ENCODE peak calls at places on chromosomes 3 and 15, in eight cellular contexts. M is activated CD8-positive, alpha-beta memory T cell treated with anti-CD3 and anti-CD28 coated beads for 48 hours; H is mucosa of gallbladder; D is uterus; S is epithelial cell of esophagus; U is SW480; C is AG04449; I is hippocampal formation. T is an unnamed sample.

GRCh38 chr3:59006791-59007517 is 42.9 kb downstream of the CFAP20DC start:
- DNase-seq in U (no peak), M (no peak), S (peak; percentile 46), D (no peak), H (peak; percentile 12), I (no peak), C (no peak), T (no peak)

GRCh38 chr15:60568301-60568742 is 89.4 kb upstream of the ICE2 start:
- DNase-seq in U (no peak), S (no peak), M (no peak), D (no peak), I (no peak), C (no peak), H (no peak), T (no peak)

GRCh38 chr15:67758610-67759300 is 66.6 kb upstream of the SKOR1 start:
- DNase-seq in H (no peak), D (no peak), S (no peak), I (no peak), U (no peak), C (no peak), M (no peak), T (no peak)

GRCh38 chr3:117547956-117548550 is 838.5 kb downstream of the TUSC7 start:
- DNase-seq in D (no peak), C (peak; percentile 29), U (no peak), I (no peak), S (peak; percentile 80), H (no peak), M (no peak), T (no peak)

GRCh38 chr3:127786358-127787070 is 35.8 kb downstream of the MGLL start:
- DNase-seq in C (no peak), S (no peak), M (no peak), D (peak; percentile 88), I (peak; percentile 72), U (no peak), H (peak; percentile 88), T (no peak)

GRCh38 chr3:33174711-33175409 is 43.8 kb downstream of the SUSD5 start:
- DNase-seq in U (no peak), H (no peak), D (no peak), C (no peak), S (no peak), M (no peak), I (no peak), T (no peak)

GRCh38 chr3:188205992-188206416 is 52.0 kb downstream of the LPP start:
- DNase-seq in H (no peak), C (no peak), D (no peak), U (no peak), S (no peak), M (no peak), I (no peak), T (no peak)

GRCh38 chr3:58627941-58628340 is 38.6 kb downstream of the FAM3D start:
- DNase-seq in S (no peak), H (no peak), D (no peak), U (no peak), I (no peak), C (no peak), M (no peak), T (no peak)

GRCh38 chr3:168707900-168708299 is 612.2 kb upstream of the GOLIM4 start:
- DNase-seq in C (no peak), U (no peak), M (no peak), I (no peak), D (no peak), H (no peak), S (no peak), T (no peak)

GRCh38 chr3:137071104-137071503 is 113.3 kb downstream of the IL20RB start:
- DNase-seq in D (no peak), C (no peak), M (no peak), S (no peak), U (no peak), H (peak; percentile 21), I (no peak), T (no peak)

GRCh38 chr15:20345401-20345958 is 196.1 kb downstream of the GOLGA6L6 start:
- DNase-seq in S (no peak), M (no peak), H (no peak), D (no peak), U (no peak), I (no peak), C (no peak), T (no peak)

GRCh38 chr3:36733723-36734122 is 30.6 kb downstream of the DCLK3 start:
- DNase-seq in D (no peak), U (no peak), H (no peak), I (no peak), S (no peak), M (no peak), C (no peak), T (no peak)

GRCh38 chr3:185746470-185746869 is 78.4 kb downstream of the IGF2BP2 start:
- DNase-seq in H (no peak), S (peak; percentile 50), U (no peak), M (no peak), C (no peak), D (no peak), I (no peak), T (no peak)

GRCh38 chr3:152943645-152944044 is 108.7 kb downstream of the P2RY1 start:
- DNase-seq in H (no peak), D (no peak), S (peak; percentile 85), I (no peak), M (no peak), C (no peak), U (peak; percentile 63), T (no peak)

GRCh38 chr3:129621626-129622417 is 15.3 kb upstream of the PLXND1 start:
- DNase-seq in S (no peak), U (no peak), M (no peak), D (no peak), C (no peak), I (no peak), H (no peak), T (no peak)

GRCh38 chr15:90000175-90000923 is 775 bp upstream of the ZNF710 start:
- DNase-seq in D (peak; percentile 40), I (no peak), H (no peak), S (peak; percentile 38), U (no peak), C (no peak), M (no peak), T (peak; percentile 41)

GRCh38 chr3:36905545-36905944 is 39.3 kb downstream of the TRANK1 start:
- DNase-seq in M (no peak), U (no peak), H (no peak), D (no peak), S (peak; percentile 38), C (no peak), I (no peak), T (no peak)

GRCh38 chr3:193872265-193872753 is 263.6 kb upstream of the HES1 start:
- DNase-seq in D (no peak), C (peak; percentile 10), U (peak; percentile 98), S (peak; percentile 99), H (peak; percentile 92), I (no peak), M (no peak), T (no peak)

GRCh38 chr3:133441867-133442270 is 42.0 kb downstream of the BFSP2 start:
- DNase-seq in U (no peak), C (no peak), I (no peak), S (no peak), H (no peak), D (no peak), M (no peak), T (no peak)

GRCh38 chr3:69292185-69292584 is 93.7 kb downstream of the FRMD4B start:
- DNase-seq in U (no peak), H (no peak), C (no peak), I (no peak), S (peak; percentile 54), M (no peak), D (no peak), T (no peak)

GRCh38 chr3:94184781-94185180 is 121.9 kb downstream of the NSUN3 start:
- DNase-seq in D (no peak), U (no peak), M (no peak), C (no peak), S (peak; percentile 63), I (no peak), H (no peak), T (no peak)

GRCh38 chr3:187951452-187952190 is 202.3 kb upstream of the LPP start:
- DNase-seq in S (no peak), U (no peak), I (no peak), H (no peak), D (no peak), M (no peak), C (no peak), T (no peak)

GRCh38 chr3:123755508-123755907 is 128.6 kb downstream of the MYLK start:
- DNase-seq in M (no peak), D (no peak), C (no peak), I (no peak), S (no peak), U (no peak), H (peak; percentile 61), T (no peak)